ENCODE peak calls at places on chromosomes 6 and 20, in four cellular contexts. One of them, this sample, is unnamed.

GRCh38 chr20:15422966-15423365 is 1085.6 kb upstream of the FLRT3 start:
- DNase-seq in GM23248: no peak
- DNase-seq in PC-9: no peak
- DNase-seq in substantia nigra: no peak
- DNase-seq in this sample: no peak

GRCh38 chr20:4813839-4814695 is 92.4 kb downstream of the PRND start:
- DNase-seq in GM23248: no peak
- DNase-seq in PC-9: no peak
- DNase-seq in substantia nigra: no peak
- DNase-seq in this sample: no peak

GRCh38 chr20:59662856-59663512 is 58.6 kb downstream of the PHACTR3 start:
- DNase-seq in GM23248: no peak
- DNase-seq in PC-9: no peak
- DNase-seq in substantia nigra: no peak
- DNase-seq in this sample: no peak

GRCh38 chr6:46510656-46511055 is 19.4 kb upstream of the RCAN2 start:
- DNase-seq in GM23248: peak; percentile 66
- DNase-seq in PC-9: no peak
- DNase-seq in substantia nigra: no peak
- DNase-seq in this sample: no peak

GRCh38 chr6:158654498-158654897 is 4.6 kb downstream of the SYTL3 start:
- DNase-seq in GM23248: peak; percentile 97
- DNase-seq in PC-9: no peak
- DNase-seq in substantia nigra: peak; percentile 33
- DNase-seq in this sample: no peak

GRCh38 chr20:51318058-51318960 is 224.2 kb downstream of the NFATC2 start:
- DNase-seq in GM23248: peak; percentile 55
- DNase-seq in PC-9: peak; percentile 22
- DNase-seq in substantia nigra: peak; percentile 56
- DNase-seq in this sample: peak; percentile 34

GRCh38 chr6:149342525-149342924 is 25.0 kb downstream of the TAB2 start:
- DNase-seq in GM23248: no peak
- DNase-seq in PC-9: no peak
- DNase-seq in substantia nigra: no peak
- DNase-seq in this sample: no peak

GRCh38 chr6:21873562-21873961 is 280.0 kb downstream of the SOX4 start:
- DNase-seq in GM23248: peak; percentile 94
- DNase-seq in PC-9: no peak
- DNase-seq in substantia nigra: no peak
- DNase-seq in this sample: peak; percentile 51

GRCh38 chr20:10898555-10898954 is 224.8 kb upstream of the JAG1 start:
- DNase-seq in GM23248: no peak
- DNase-seq in PC-9: no peak
- DNase-seq in substantia nigra: no peak
- DNase-seq in this sample: no peak

GRCh38 chr20:34585019-34585418 is 26.5 kb downstream of the MAP1LC3A start:
- DNase-seq in GM23248: no peak
- DNase-seq in PC-9: no peak
- DNase-seq in substantia nigra: no peak
- DNase-seq in this sample: no peak

GRCh38 chr6:9520417-9521151 is 894.3 kb downstream of the TFAP2A start:
- DNase-seq in GM23248: peak; percentile 87
- DNase-seq in PC-9: no peak
- DNase-seq in substantia nigra: no peak
- DNase-seq in this sample: peak; percentile 66

GRCh38 chr6:33815854-33816253 is 12.1 kb upstream of the MLN start:
- DNase-seq in GM23248: peak; percentile 29
- DNase-seq in PC-9: no peak
- DNase-seq in substantia nigra: no peak
- DNase-seq in this sample: peak; percentile 21

GRCh38 chr6:83633609-83634008 is 75.3 kb downstream of the SNAP91 start:
- DNase-seq in GM23248: no peak
- DNase-seq in PC-9: no peak
- DNase-seq in substantia nigra: no peak
- DNase-seq in this sample: no peak

GRCh38 chr6:156729248-156729647 is 47.9 kb upstream of the ARID1B start:
- DNase-seq in GM23248: peak; percentile 54
- DNase-seq in PC-9: peak; percentile 9
- DNase-seq in substantia nigra: no peak
- DNase-seq in this sample: peak; percentile 14

GRCh38 chr6:43979525-43979924 is 147.7 kb downstream of the MRPL14 start:
- DNase-seq in GM23248: no peak
- DNase-seq in PC-9: no peak
- DNase-seq in substantia nigra: no peak
- DNase-seq in this sample: no peak

GRCh38 chr20:32697608-32698007 is 23.9 kb upstream of the C20orf203 start:
- DNase-seq in GM23248: no peak
- DNase-seq in PC-9: no peak
- DNase-seq in substantia nigra: no peak
- DNase-seq in this sample: no peak

GRCh38 chr6:77368660-77369313 is 94.5 kb downstream of the HTR1B start:
- DNase-seq in GM23248: peak; percentile 60
- DNase-seq in PC-9: peak; percentile 62
- DNase-seq in substantia nigra: no peak
- DNase-seq in this sample: no peak

GRCh38 chr20:62307226-62308101 is 4.7 kb downstream of the ADRM1 start:
- DNase-seq in GM23248: no peak
- DNase-seq in PC-9: peak; percentile 79
- DNase-seq in substantia nigra: no peak
- DNase-seq in this sample: no peak

GRCh38 chr6:157952751-157953479 is 28.7 kb upstream of the SYNJ2 start:
- DNase-seq in GM23248: peak; percentile 63
- DNase-seq in PC-9: peak; percentile 6
- DNase-seq in substantia nigra: no peak
- DNase-seq in this sample: no peak

GRCh38 chr20:57698191-57698866 is 11.5 kb downstream of the PMEPA1 start:
- DNase-seq in GM23248: peak; percentile 98
- DNase-seq in PC-9: peak; percentile 92
- DNase-seq in substantia nigra: no peak
- DNase-seq in this sample: peak; percentile 100

GRCh38 chr6:88840806-88841539 is 122.4 kb downstream of the RNGTT start:
- DNase-seq in GM23248: no peak
- DNase-seq in PC-9: no peak
- DNase-seq in substantia nigra: no peak
- DNase-seq in this sample: no peak

GRCh38 chr20:45826381-45827019 is 612 bp downstream of the TNNC2 start:
- DNase-seq in GM23248: peak; percentile 58
- DNase-seq in PC-9: no peak
- DNase-seq in substantia nigra: no peak
- DNase-seq in this sample: no peak

GRCh38 chr6:32613475-32613874 is 23.7 kb upstream of the HLA-DQA1 start:
- DNase-seq in GM23248: no peak
- DNase-seq in PC-9: no peak
- DNase-seq in substantia nigra: no peak
- DNase-seq in this sample: no peak

GRCh38 chr6:155219299-155219698 is 44.5 kb upstream of the CLDN20 start:
- DNase-seq in GM23248: no peak
- DNase-seq in PC-9: no peak
- DNase-seq in substantia nigra: no peak
- DNase-seq in this sample: no peak

GRCh38 chr6:155221086-155221485 is 42.7 kb upstream of the CLDN20 start:
- DNase-seq in GM23248: no peak
- DNase-seq in PC-9: no peak
- DNase-seq in substantia nigra: no peak
- DNase-seq in this sample: no peak

GRCh38 chr6:155215906-155216305 is 47.9 kb upstream of the CLDN20 start:
- DNase-seq in GM23248: no peak
- DNase-seq in PC-9: no peak
- DNase-seq in substantia nigra: no peak
- DNase-seq in this sample: no peak

GRCh38 chr6:155216312-155217028 is 47.3 kb upstream of the CLDN20 start:
- DNase-seq in GM23248: no peak
- DNase-seq in PC-9: no peak
- DNase-seq in substantia nigra: no peak
- DNase-seq in this sample: no peak

DNA sequence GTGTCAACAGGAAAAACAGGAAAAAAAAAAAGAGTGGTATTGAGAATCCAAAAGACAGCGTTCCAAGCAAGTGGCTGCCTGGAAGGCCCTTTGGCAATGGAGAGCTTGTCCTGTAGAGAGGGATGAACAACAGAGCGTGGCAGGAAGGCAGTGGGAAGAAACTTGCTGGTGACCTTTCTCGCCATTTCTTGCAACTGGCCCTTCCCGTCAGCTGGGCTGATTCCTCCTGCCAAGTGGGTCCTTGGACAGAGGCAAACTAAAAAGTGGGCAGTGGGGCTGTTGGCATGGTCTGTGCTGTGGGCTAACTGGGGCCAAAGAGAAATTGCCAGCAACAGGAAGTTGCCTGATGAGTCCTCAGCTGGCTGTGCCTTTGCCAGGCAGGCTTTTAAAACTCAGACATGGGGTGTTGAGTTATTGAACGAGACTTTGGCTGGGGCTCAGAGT is 43.9 kb upstream of the CLDN20 start:
- DNase-seq in GM23248: no peak
- DNase-seq in PC-9: no peak
- DNase-seq in substantia nigra: peak; percentile 12
- DNase-seq in this sample: no peak
- H3K27ac ChIP-seq in GM23248: no peak overlapping the region
- H3K27ac ChIP-seq in PC-9: no peak overlapping the region
- H3K27ac ChIP-seq in substantia nigra: no peak overlapping the region
- H3K27ac ChIP-seq in this sample: no peak overlapping the region

GRCh38 chr6:42783876-42784738 is 2.3 kb downstream of the BICRAL start:
- DNase-seq in GM23248: peak; percentile 67
- DNase-seq in PC-9: no peak
- DNase-seq in substantia nigra: no peak
- DNase-seq in this sample: no peak
- H3K27ac ChIP-seq in GM23248: peak overlapping the region; percentile 96
- H3K27ac ChIP-seq in PC-9: peak overlapping the region; percentile 94
- H3K27ac ChIP-seq in substantia nigra: peak overlapping the region; percentile 100
- H3K27ac ChIP-seq in this sample: peak overlapping the region; percentile 97

GRCh38 chr6:136763716-136764521 is 28.4 kb downstream of the MAP3K5 start:
- DNase-seq in GM23248: no peak
- DNase-seq in PC-9: no peak
- DNase-seq in substantia nigra: no peak
- DNase-seq in this sample: no peak

GRCh38 chr6:136762022-136762975 is 30.0 kb downstream of the MAP3K5 start:
- DNase-seq in GM23248: no peak
- DNase-seq in PC-9: no peak
- DNase-seq in substantia nigra: no peak
- DNase-seq in this sample: no peak

GRCh38 chr6:136763255-136763654 is 29.0 kb downstream of the MAP3K5 start:
- DNase-seq in GM23248: no peak
- DNase-seq in PC-9: no peak
- DNase-seq in substantia nigra: no peak
- DNase-seq in this sample: no peak

GRCh38 chr6:136764522-136764993 is 27.7 kb downstream of the MAP3K5 start:
- DNase-seq in GM23248: no peak
- DNase-seq in PC-9: no peak
- DNase-seq in substantia nigra: no peak
- DNase-seq in this sample: no peak

DNA sequence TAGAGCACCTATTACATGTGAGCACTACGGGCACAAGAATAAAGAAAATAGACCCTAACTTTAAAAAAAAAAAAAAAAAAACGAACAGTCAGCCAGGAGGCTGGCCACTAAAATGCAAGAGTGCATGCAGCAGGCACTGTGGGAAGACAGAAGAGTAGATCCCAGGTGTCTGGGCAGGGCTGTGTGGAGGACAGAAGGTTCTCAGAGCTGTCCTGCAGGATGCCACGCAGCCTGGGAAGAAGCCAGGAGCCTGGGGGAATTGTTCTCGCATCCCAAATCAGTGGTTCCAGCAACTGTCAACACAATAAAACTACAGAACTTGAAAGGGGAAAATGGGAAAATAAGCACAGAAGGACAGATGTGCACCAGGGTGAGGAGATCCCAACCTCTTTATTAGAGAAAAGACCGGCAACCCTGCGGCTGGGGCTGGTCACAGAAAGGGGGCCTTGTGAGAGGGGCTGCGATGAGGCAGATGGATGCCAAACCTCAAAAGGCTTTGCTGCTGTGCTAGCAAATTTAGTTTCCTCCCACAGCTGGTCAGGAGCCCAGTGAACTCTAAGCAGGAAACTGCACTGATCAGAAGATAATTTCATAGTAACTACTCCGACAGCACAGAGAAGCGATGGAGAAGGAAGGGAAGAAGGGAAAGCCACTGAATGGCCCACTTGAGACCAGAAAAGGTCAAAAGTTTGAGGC is 30.9 kb downstream of the MAP3K5 start:
- DNase-seq in GM23248: peak; percentile 25
- DNase-seq in PC-9: no peak
- DNase-seq in substantia nigra: no peak
- DNase-seq in this sample: no peak
- H3K27ac ChIP-seq in GM23248: no peak overlapping the region
- H3K27ac ChIP-seq in PC-9: no peak overlapping the region
- H3K27ac ChIP-seq in substantia nigra: peak overlapping the region; percentile 5
- H3K27ac ChIP-seq in this sample: no peak overlapping the region

GRCh38 chr6:142303191-142303564 is 1.4 kb downstream of the ADGRG6 start:
- DNase-seq in GM23248: no peak
- DNase-seq in PC-9: no peak
- DNase-seq in substantia nigra: no peak
- DNase-seq in this sample: no peak

GRCh38 chr6:142304241-142304640 is 2.4 kb downstream of the ADGRG6 start:
- DNase-seq in GM23248: no peak
- DNase-seq in PC-9: no peak
- DNase-seq in substantia nigra: no peak
- DNase-seq in this sample: no peak

GRCh38 chr6:142300758-142301251 is 1.0 kb upstream of the ADGRG6 start:
- DNase-seq in GM23248: peak; percentile 30
- DNase-seq in PC-9: peak; percentile 71
- DNase-seq in substantia nigra: no peak
- DNase-seq in this sample: peak; percentile 81

GRCh38 chr6:142301421-142302391 is at the start of gene ADGRG6:
- DNase-seq in GM23248: peak; percentile 54
- DNase-seq in PC-9: peak; percentile 61
- DNase-seq in substantia nigra: no peak
- DNase-seq in this sample: peak; percentile 48

DNA sequence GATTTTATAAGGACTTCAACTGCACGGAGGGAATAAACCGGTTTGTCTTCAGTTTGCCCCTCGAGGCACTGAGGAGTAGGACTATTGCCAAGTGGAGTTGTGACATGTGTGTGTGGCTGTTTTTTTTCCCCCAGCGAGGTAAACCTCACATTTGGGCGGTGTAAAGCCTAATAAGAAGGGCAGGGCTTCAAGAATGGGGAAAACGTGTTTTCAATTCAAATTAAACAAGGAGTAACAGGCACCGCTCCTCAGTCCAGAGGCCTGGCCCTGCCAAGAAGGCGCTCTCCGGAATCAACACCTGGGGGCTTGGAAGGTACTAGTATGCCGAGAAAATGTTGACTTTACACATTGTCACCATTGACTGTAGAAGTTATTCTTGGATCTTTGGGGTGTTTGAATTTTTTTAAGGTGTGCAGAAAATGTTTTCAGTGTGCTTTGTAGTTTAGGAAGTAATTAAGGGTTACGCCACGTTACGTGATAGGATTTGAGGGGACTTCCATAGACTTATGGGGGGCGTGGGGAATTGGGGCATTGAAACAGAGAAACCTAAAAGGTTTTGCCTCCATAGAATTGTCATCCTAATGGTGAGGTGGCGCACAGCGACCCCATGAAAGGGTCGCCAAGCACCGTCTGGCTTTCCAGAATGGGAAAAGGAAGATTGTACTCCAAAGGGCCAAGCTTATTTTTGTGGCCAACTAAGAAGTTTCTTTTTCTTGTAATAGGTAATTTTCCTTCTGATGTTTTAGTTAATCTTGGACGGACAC is 802 bp downstream of the ADGRG6 start:
- DNase-seq in GM23248: no peak
- DNase-seq in PC-9: peak; percentile 76
- DNase-seq in substantia nigra: no peak
- DNase-seq in this sample: peak; percentile 40
- H3K27ac ChIP-seq in GM23248: no peak overlapping the region
- H3K27ac ChIP-seq in PC-9: peak overlapping the region; percentile 78
- H3K27ac ChIP-seq in substantia nigra: no peak overlapping the region
- H3K27ac ChIP-seq in this sample: peak overlapping the region; percentile 99